ENCODE peak calls at places on chromosomes 11 and 22, in six cellular contexts. W is fibroblast of villous mesenchyme; H is T-cell; L is CD4-positive, alpha-beta T cell; Q is stimulated activated CD4-positive, alpha-beta T cell treated with anti-CD3 and anti-CD28 coated beads, Interleukin-4, amount 100 ng/mL, for 48 hours; A is stimulated activated CD8-positive, alpha-beta memory T cell treated with anti-CD3 and anti-CD28 coated beads, Interleukin-7, amount 100 ng/mL, for 1 hour. D is an unnamed sample.

GRCh38 chr11:124873980-124874379 is 8.7 kb downstream of the ROBO3 start:
- DNase-seq in W (no peak), H (no peak), L (no peak), Q (no peak), A (no peak), D (no peak)

GRCh38 chr11:10715571-10715970 is 22.0 kb upstream of the IRAG1 start:
- DNase-seq in W (no peak), H (no peak), L (no peak), Q (no peak), A (no peak), D (no peak)

GRCh38 chr22:41445171-41446056 is 1.2 kb downstream of the TOB2 start:
- DNase-seq in W (peak), H (no peak), L (peak), Q (no peak), A (no peak), D (no peak)

GRCh38 chr22:49308300-49308699 is 519.4 kb downstream of the BRD1 start:
- DNase-seq in W (no peak), H (no peak), L (no peak), Q (no peak), A (no peak), D (no peak)

GRCh38 chr11:36426226-36426848 is 83.7 kb downstream of the TRAF6 start:
- DNase-seq in W (peak), H (no peak), L (no peak), Q (no peak), A (no peak), D (no peak)

GRCh38 chr11:8056810-8057463 is 24.1 kb upstream of the TUB start:
- DNase-seq in W (peak), H (no peak), L (no peak), Q (no peak), A (no peak), D (no peak)

GRCh38 chr11:72578991-72579815 is 95.0 kb downstream of the PDE2A start:
- DNase-seq in W (no peak), H (no peak), L (no peak), Q (no peak), A (no peak), D (no peak)

GRCh38 chr11:33699515-33700424 is 856 bp downstream of the C11orf91 start:
- DNase-seq in W (no peak), H (no peak), L (peak), Q (no peak), A (no peak), D (no peak)

GRCh38 chr22:23537421-23537820 is 42.7 kb downstream of the IGLL1 start:
- DNase-seq in W (no peak), H (no peak), L (no peak), Q (no peak), A (no peak), D (no peak)

GRCh38 chr11:110373061-110373702 is 56.6 kb upstream of the FDX1 start:
- DNase-seq in W (peak), H (no peak), L (no peak), Q (no peak), A (no peak), D (no peak)

GRCh38 chr11:68961245-68961644 is 19.5 kb downstream of the MRGPRD start:
- DNase-seq in W (no peak), H (no peak), L (no peak), Q (no peak), A (no peak), D (no peak)

GRCh38 chr22:30472994-30473720 is 1.3 kb upstream of the SEC14L3 start:
- DNase-seq in W (no peak), H (no peak), L (no peak), Q (no peak), A (no peak), D (no peak)

GRCh38 chr11:126378763-126379162 is 23.3 kb downstream of the ST3GAL4 start:
- DNase-seq in W (peak), H (no peak), L (no peak), Q (no peak), A (no peak), D (no peak)

GRCh38 chr11:111912535-111912934 is at the start of gene HSPB2:
- DNase-seq in W (no peak), H (no peak), L (no peak), Q (no peak), A (no peak), D (no peak)

GRCh38 chr22:39808087-39808486 is 85.5 kb downstream of the ENTHD1 start:
- DNase-seq in W (peak), H (no peak), L (no peak), Q (peak), A (no peak), D (no peak)

GRCh38 chr22:24984122-24984521 is 31.6 kb downstream of the KIAA1671 start:
- DNase-seq in W (no peak), H (no peak), L (no peak), Q (no peak), A (no peak), D (no peak)

GRCh38 chr11:122733301-122733686 is 77.8 kb downstream of the UBASH3B start:
- DNase-seq in W (peak), H (no peak), L (no peak), Q (no peak), A (no peak), D (no peak)

GRCh38 chr22:29195118-29195963 is 10.4 kb upstream of the EMID1 start:
- DNase-seq in W (no peak), H (no peak), L (no peak), Q (no peak), A (no peak), D (no peak)

GRCh38 chr11:69887841-69888670 is 68.8 kb upstream of the FGF3 start:
- DNase-seq in W (no peak), H (no peak), L (no peak), Q (no peak), A (no peak), D (no peak)

GRCh38 chr22:22752556-22753477 is 108.4 kb downstream of the GGTLC2 start:
- DNase-seq in W (peak), H (peak), L (peak), Q (no peak), A (no peak), D (no peak)

GRCh38 chr22:47574551-47574950 is 812.1 kb downstream of the TBC1D22A start:
- DNase-seq in W (no peak), H (no peak), L (no peak), Q (no peak), A (no peak), D (no peak)

GRCh38 chr11:111513240-111513605 is 1.0 kb upstream of the BTG4 start:
- DNase-seq in W (no peak), H (no peak), L (no peak), Q (no peak), A (no peak), D (no peak)

GRCh38 chr11:65316311-65316978 is 1.8 kb downstream of the CDC42EP2 start:
- DNase-seq in W (peak), H (no peak), L (no peak), Q (no peak), A (no peak), D (no peak)

GRCh38 chr11:559712-560304 is 730 bp downstream of the LMNTD2 start:
- DNase-seq in W (no peak), H (no peak), L (no peak), Q (no peak), A (no peak), D (no peak)

GRCh38 chr11:75667831-75668507 is 869 bp downstream of the MAP6 start:
- DNase-seq in W (no peak), H (no peak), L (peak), Q (no peak), A (no peak), D (no peak)

GRCh38 chr22:31680764-31681624 is 19.0 kb upstream of the PISD start:
- DNase-seq in W (peak), H (no peak), L (no peak), Q (no peak), A (no peak), D (no peak)

GRCh38 chr11:16946477-16947282 is 67.5 kb downstream of the PLEKHA7 start:
- DNase-seq in W (no peak), H (no peak), L (no peak), Q (no peak), A (no peak), D (no peak)

GRCh38 chr11:134062255-134063030 is 6.4 kb upstream of the JAM3 start:
- DNase-seq in W (no peak), H (no peak), L (no peak), Q (no peak), A (no peak), D (no peak)

GRCh38 chr11:74139151-74139918 is 31.5 kb downstream of the C2CD3 start:
- DNase-seq in W (no peak), H (no peak), L (no peak), Q (no peak), A (no peak), D (no peak)

GRCh38 chr22:23183107-23183698 is 2.9 kb downstream of the BCR start:
- DNase-seq in W (peak), H (no peak), L (no peak), Q (no peak), A (no peak), D (no peak)

GRCh38 chr11:69204246-69205124 is 48.8 kb downstream of the SMIM38 start:
- DNase-seq in W (no peak), H (no peak), L (no peak), Q (no peak), A (no peak), D (no peak)

GRCh38 chr11:7512525-7513209 is 1.1 kb upstream of the PPFIBP2 start:
- DNase-seq in W (peak), H (peak), L (no peak), Q (peak), A (no peak), D (no peak)

GRCh38 chr11:47399860-47400812 is 8.3 kb upstream of the SLC39A13 start:
- DNase-seq in W (no peak), H (no peak), L (peak), Q (no peak), A (no peak), D (no peak)

GRCh38 chr11:63549411-63549810 is 12.8 kb downstream of the PLAAT4 start:
- DNase-seq in W (no peak), H (no peak), L (no peak), Q (no peak), A (no peak), D (no peak)

GRCh38 chr22:20155330-20156041 is 4.6 kb upstream of the CCDC188 start:
- DNase-seq in W (peak), H (no peak), L (no peak), Q (no peak), A (no peak), D (no peak)

GRCh38 chr11:94132152-94132558 is 3.5 kb downstream of the PANX1 start:
- DNase-seq in W (peak), H (no peak), L (no peak), Q (no peak), A (no peak), D (no peak)